ENCODE peak calls at places on chromosome 13, in seven cellular contexts. W, Q, P, D, E, G and R are unnamed samples.

GRCh38 chr13:38366954-38367645 is 17.4 kb downstream of the UFM1 start:
- DNase-seq in W (no peak), Q (peak), P (no peak), D (peak), E (no peak), G (no peak), R (no peak)

GRCh38 chr13:101007245-101007644 is 332.6 kb upstream of the TMTC4 start:
- DNase-seq in W (no peak), Q (no peak), P (no peak), D (no peak), E (no peak), G (no peak), R (no peak)

GRCh38 chr13:46522692-46523040 is 30.3 kb upstream of the LRCH1 start:
- DNase-seq in W (no peak), Q (no peak), P (no peak), D (no peak), E (no peak), G (no peak), R (no peak)

GRCh38 chr13:77868717-77869116 is 49.9 kb downstream of the EDNRB start:
- DNase-seq in W (no peak), Q (peak), P (no peak), D (peak), E (no peak), G (no peak), R (no peak)

GRCh38 chr13:33244210-33244906 is 41.2 kb downstream of the STARD13 start:
- DNase-seq in W (no peak), Q (no peak), P (no peak), D (no peak), E (no peak), G (no peak), R (no peak)

GRCh38 chr13:100537486-100537885 is 51.1 kb downstream of the GGACT start:
- DNase-seq in W (no peak), Q (no peak), P (no peak), D (no peak), E (no peak), G (no peak), R (no peak)

GRCh38 chr13:66048888-66049287 is 1181.2 kb downstream of the PCDH9 start:
- DNase-seq in W (no peak), Q (no peak), P (no peak), D (no peak), E (no peak), G (no peak), R (no peak)

GRCh38 chr13:83907196-83907989 is 25.1 kb upstream of the SLITRK1 start:
- DNase-seq in W (no peak), Q (no peak), P (no peak), D (no peak), E (no peak), G (no peak), R (no peak)

GRCh38 chr13:45269204-45269603 is 68.4 kb upstream of the KCTD4 start:
- DNase-seq in W (no peak), Q (peak), P (no peak), D (peak), E (no peak), G (no peak), R (no peak)

GRCh38 chr13:73401769-73402168 is 343.0 kb downstream of the KLF5 start:
- DNase-seq in W (no peak), Q (no peak), P (no peak), D (no peak), E (no peak), G (no peak), R (no peak)
- TF ChIP-seq CTCF in W (no peak), Q (no peak), P (no peak), D (no peak), E (no peak), G (no peak), R (no peak)

DNA sequence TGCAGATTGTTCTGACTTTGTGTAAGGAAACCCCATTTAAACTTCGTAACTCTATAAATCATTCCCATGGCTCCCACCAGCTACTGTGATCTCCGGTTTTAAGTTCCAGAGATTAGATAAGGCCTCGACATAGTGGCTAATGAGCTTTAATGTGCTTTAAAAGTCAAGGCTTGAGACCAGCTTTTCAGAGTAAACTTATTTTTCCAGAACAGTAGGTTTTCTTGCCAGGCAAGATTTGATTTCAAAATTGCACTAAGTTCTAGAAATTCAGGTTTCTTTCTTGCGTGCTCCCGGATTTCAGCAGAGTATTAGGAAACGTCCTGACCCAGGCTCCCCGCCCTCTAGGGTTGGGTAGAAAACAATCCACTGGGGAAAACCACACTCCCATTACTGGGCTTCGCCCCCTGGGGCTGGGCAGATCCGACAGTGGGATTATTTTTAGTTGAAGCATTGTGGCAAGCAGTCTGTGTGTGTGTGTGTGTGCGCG is 43.3 kb downstream of the CRYL1 start:
- DNase-seq in W (no peak), Q (peak), P (peak), D (no peak), E (no peak), G (no peak), R (no peak)
- TF ChIP-seq CTCF in W (no peak), Q (no peak), P (no peak), D (no peak), E (no peak), G (no peak), R (no peak)

GRCh38 chr13:110867380-110867779 is 47.5 kb downstream of the ANKRD10 start:
- DNase-seq in W (no peak), Q (no peak), P (no peak), D (no peak), E (no peak), G (no peak), R (no peak)

GRCh38 chr13:110872034-110872767 is 42.7 kb downstream of the ANKRD10 start:
- DNase-seq in W (no peak), Q (no peak), P (no peak), D (peak), E (no peak), G (no peak), R (no peak)

GRCh38 chr13:110868631-110869165 is 46.2 kb downstream of the ANKRD10 start:
- DNase-seq in W (no peak), Q (no peak), P (no peak), D (no peak), E (no peak), G (no peak), R (no peak)

GRCh38 chr13:110869231-110869804 is 45.6 kb downstream of the ANKRD10 start:
- DNase-seq in W (no peak), Q (no peak), P (no peak), D (peak), E (no peak), G (no peak), R (no peak)

DNA sequence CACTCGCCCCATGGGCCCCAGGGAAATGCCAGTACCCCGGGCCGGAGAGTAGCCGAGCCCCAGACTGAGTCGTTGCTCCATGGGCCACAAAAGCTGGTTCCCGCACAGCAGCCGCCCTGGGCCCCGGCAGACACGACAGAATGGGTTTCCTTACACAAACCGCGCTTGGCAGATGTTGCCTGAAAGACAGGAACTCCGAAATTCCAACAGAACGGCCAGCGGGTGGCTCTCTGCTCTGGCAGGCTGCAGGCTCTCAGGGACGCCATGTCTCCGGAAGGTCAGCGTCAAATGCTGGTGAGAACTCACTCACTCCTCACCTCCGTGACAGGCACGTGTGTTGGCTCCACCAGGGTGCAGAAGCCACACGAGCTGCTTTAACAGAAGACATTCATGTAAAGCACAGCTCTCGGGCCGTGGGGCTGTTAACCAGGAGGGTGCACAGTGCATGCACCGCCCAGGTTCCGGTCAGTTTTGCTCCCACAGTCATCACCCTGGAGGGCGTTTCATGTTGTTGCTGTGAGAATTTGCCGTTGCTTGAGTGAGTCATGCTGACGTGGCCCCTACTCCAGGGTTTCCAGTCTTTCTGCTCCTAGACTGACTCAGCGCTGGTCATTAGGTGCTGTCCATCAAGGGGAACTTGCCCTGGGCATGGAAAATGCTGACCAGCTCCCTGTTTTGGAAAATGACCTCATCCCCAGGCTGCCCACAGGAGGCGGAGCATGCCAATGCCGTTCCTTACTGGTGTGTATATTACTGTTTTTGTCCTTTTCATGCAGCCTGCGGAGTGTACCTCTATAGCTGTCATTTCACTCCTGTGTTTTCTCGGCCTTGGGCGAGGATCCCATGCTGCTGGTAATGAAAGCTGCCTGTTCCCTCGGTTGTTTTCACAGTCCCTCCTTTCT is 44.8 kb downstream of the ANKRD10 start:
- DNase-seq in W (peak), Q (peak), P (peak), D (peak), E (no peak), G (peak), R (no peak)
- TF ChIP-seq CTCF in W (peak), Q (no peak), P (no peak), D (no peak), E (no peak), G (no peak), R (no peak)

GRCh38 chr13:109644956-109645355 is 141.4 kb downstream of the IRS2 start:
- DNase-seq in W (no peak), Q (no peak), P (no peak), D (no peak), E (no peak), G (no peak), R (no peak)

GRCh38 chr13:109642358-109642757 is 144.0 kb downstream of the IRS2 start:
- DNase-seq in W (no peak), Q (no peak), P (no peak), D (no peak), E (no peak), G (no peak), R (no peak)

GRCh38 chr13:109645831-109646230 is 140.6 kb downstream of the IRS2 start:
- DNase-seq in W (no peak), Q (no peak), P (no peak), D (no peak), E (no peak), G (no peak), R (no peak)

GRCh38 chr13:109646423-109646822 is 140.0 kb downstream of the IRS2 start:
- DNase-seq in W (no peak), Q (no peak), P (no peak), D (no peak), E (no peak), G (no peak), R (no peak)

GRCh38 chr13:109644069-109644750 is 142.2 kb downstream of the IRS2 start:
- DNase-seq in W (no peak), Q (no peak), P (no peak), D (no peak), E (no peak), G (no peak), R (no peak)
- TF ChIP-seq CTCF in W (no peak), Q (no peak), P (no peak), D (no peak), E (no peak), G (no peak), R (no peak)

GRCh38 chr13:112102243-112102642 is 35.3 kb downstream of the SOX1 start:
- DNase-seq in W (no peak), Q (no peak), P (no peak), D (no peak), E (no peak), G (no peak), R (no peak)
- TF ChIP-seq CTCF in W (no peak), Q (no peak), P (no peak), D (no peak), E (no peak), G (no peak), R (peak)

GRCh38 chr13:97753269-97753668 is 200.2 kb upstream of the IPO5 start:
- DNase-seq in W (no peak), Q (no peak), P (no peak), D (no peak), E (no peak), G (no peak), R (no peak)

GRCh38 chr13:97758317-97758716 is 195.2 kb upstream of the IPO5 start:
- DNase-seq in W (no peak), Q (peak), P (no peak), D (peak), E (no peak), G (no peak), R (no peak)

GRCh38 chr13:97753942-97754670 is 199.4 kb upstream of the IPO5 start:
- DNase-seq in W (no peak), Q (no peak), P (no peak), D (no peak), E (no peak), G (no peak), R (no peak)

GRCh38 chr13:97762141-97762540 is 191.3 kb upstream of the IPO5 start:
- DNase-seq in W (no peak), Q (no peak), P (no peak), D (no peak), E (no peak), G (no peak), R (no peak)

DNA sequence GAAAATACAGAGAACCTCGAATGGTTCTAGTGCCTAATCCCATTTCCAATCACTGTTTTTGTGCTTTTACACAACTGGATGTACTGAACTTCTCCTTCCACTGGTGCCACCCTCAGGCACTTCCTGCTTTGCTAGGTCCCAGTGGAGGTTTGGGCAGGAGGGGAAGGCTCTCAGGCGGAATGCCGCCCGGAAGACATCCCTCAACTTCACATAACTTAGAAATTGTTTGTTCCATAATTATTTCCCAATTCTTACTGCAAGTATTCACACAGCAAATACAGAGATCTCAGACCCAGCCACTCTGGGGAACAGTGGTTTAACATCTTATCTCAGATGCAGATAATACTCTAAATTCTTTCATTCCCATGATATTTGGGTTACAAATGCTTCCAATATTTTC is 195.7 kb upstream of the IPO5 start:
- DNase-seq in W (no peak), Q (peak), P (no peak), D (peak), E (no peak), G (no peak), R (no peak)
- TF ChIP-seq CTCF in W (no peak), Q (no peak), P (no peak), D (no peak), E (no peak), G (no peak), R (no peak)

GRCh38 chr13:114145256-114145655 is 12.8 kb upstream of the RASA3 start:
- DNase-seq in W (no peak), Q (no peak), P (no peak), D (no peak), E (no peak), G (no peak), R (no peak)

GRCh38 chr13:114147803-114148520 is 15.5 kb upstream of the RASA3 start:
- DNase-seq in W (no peak), Q (no peak), P (no peak), D (no peak), E (no peak), G (no peak), R (no peak)

GRCh38 chr13:114145722-114146121 is 13.3 kb upstream of the RASA3 start:
- DNase-seq in W (no peak), Q (no peak), P (no peak), D (no peak), E (no peak), G (no peak), R (no peak)

GRCh38 chr13:114146173-114146572 is 13.8 kb upstream of the RASA3 start:
- DNase-seq in W (no peak), Q (no peak), P (no peak), D (no peak), E (no peak), G (no peak), R (no peak)

DNA sequence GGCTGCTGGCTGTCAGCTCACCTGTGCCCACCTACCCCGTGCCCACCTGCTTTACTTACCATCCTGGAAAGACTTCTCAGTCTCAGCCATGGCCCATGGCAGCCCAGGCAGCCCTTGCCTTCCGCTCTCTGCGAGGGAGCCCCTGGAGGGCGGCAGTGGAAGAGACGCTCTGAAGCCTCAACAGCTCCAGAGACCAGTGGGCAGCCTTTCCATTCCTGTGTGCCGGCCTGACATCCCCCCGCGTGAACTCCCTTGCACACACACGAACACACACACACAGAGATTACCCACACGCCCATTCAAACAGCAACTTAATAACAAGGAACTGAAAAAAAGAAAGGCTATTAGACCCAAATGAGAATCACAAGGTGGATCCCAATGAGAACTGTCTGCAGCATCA is 14.2 kb upstream of the RASA3 start:
- DNase-seq in W (no peak), Q (no peak), P (peak), D (no peak), E (no peak), G (no peak), R (no peak)
- TF ChIP-seq CTCF in W (no peak), Q (peak), P (peak), D (peak), E (peak), G (no peak), R (no peak)

GRCh38 chr13:51583875-51584730 is at the start of gene WDFY2:
- DNase-seq in W (peak), Q (peak), P (peak), D (peak), E (peak), G (peak), R (peak)
- TF ChIP-seq CTCF in W (no peak), Q (no peak), P (no peak), D (no peak), E (no peak), G (no peak), R (peak)

DNA sequence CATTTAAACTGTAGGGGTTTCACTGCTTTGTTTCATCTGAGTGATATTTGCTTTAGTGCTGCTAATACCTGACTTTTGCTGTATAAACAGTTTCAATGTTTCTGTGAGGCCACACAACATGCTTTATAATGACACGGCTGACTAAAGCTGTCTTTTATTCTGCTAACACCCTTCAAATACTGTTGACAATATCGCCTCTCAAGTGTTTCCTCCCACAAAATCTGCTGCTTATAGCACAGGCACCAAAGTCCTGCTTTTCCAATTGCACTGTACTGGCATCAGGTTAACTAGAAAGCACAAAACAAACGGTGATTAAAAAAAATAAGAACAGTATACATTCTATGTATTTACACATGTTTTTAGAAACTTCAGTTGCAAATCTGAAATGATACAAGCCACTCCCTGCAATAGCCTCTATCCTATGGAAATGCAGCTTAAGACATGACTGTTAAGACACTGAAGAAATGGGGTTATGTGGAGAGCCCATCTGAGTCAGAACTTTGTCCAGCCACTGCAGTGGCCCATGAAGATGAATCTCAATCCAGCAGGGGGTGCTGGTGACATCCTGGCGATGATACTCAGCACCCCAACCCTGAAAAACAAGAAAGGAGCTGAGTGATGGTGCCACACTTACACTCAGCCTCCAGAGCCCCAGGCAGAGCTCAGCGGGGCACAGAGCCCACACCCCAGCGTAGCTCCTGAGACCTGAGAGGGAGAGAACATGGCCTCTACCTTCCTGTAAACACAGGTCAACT is 29.4 kb downstream of the RFXAP start:
- DNase-seq in W (no peak), Q (peak), P (peak), D (peak), E (no peak), G (no peak), R (no peak)
- TF ChIP-seq CTCF in W (no peak), Q (peak), P (peak), D (peak), E (no peak), G (no peak), R (peak)